ENCODE peak calls at places on chromosomes 16 and 17, in five cellular contexts. One of them, this sample, is unnamed.

GRCh38 chr17:78173025-78173715 is 4.8 kb downstream of the SYNGR2 start:
- DNase-seq in HepG2: no peak
- DNase-seq in stomach: no peak
- DNase-seq in endothelial cell of umbilical vein: no peak
- DNase-seq in esophagus muscularis mucosa: no peak
- DNase-seq in this sample: no peak

GRCh38 chr17:52106638-52107261 is 51.8 kb downstream of the CA10 start:
- DNase-seq in esophagus muscularis mucosa: no peak
- DNase-seq in stomach: peak; percentile 50
- DNase-seq in HepG2: peak; percentile 33
- DNase-seq in endothelial cell of umbilical vein: peak; percentile 15
- DNase-seq in this sample: no peak

GRCh38 chr17:17468217-17469010 is 8.4 kb upstream of the MED9 start:
- DNase-seq in esophagus muscularis mucosa: no peak
- DNase-seq in stomach: no peak
- DNase-seq in endothelial cell of umbilical vein: no peak
- DNase-seq in HepG2: no peak
- DNase-seq in this sample: no peak

GRCh38 chr17:65131946-65132345 is 5.2 kb upstream of the RGS9 start:
- DNase-seq in esophagus muscularis mucosa: no peak
- DNase-seq in HepG2: peak; percentile 57
- DNase-seq in endothelial cell of umbilical vein: no peak
- DNase-seq in stomach: no peak
- DNase-seq in this sample: no peak

GRCh38 chr16:69187387-69187890 is 475 bp downstream of the SNTB2 start:
- DNase-seq in endothelial cell of umbilical vein: peak; percentile 60
- DNase-seq in HepG2: no peak
- DNase-seq in stomach: peak; percentile 60
- DNase-seq in esophagus muscularis mucosa: no peak
- DNase-seq in this sample: peak; percentile 92

GRCh38 chr16:77231047-77231446 is 31.8 kb downstream of the SYCE1L start:
- DNase-seq in HepG2: no peak
- DNase-seq in esophagus muscularis mucosa: no peak
- DNase-seq in endothelial cell of umbilical vein: no peak
- DNase-seq in stomach: no peak
- DNase-seq in this sample: no peak

GRCh38 chr16:64629622-64630021 is 492.2 kb downstream of the CDH11 start:
- DNase-seq in esophagus muscularis mucosa: no peak
- DNase-seq in HepG2: no peak
- DNase-seq in stomach: no peak
- DNase-seq in endothelial cell of umbilical vein: no peak
- DNase-seq in this sample: no peak

GRCh38 chr16:50611332-50611934 is 63.2 kb downstream of the NKD1 start:
- DNase-seq in endothelial cell of umbilical vein: peak; percentile 58
- DNase-seq in stomach: no peak
- DNase-seq in HepG2: peak; percentile 40
- DNase-seq in esophagus muscularis mucosa: no peak
- DNase-seq in this sample: no peak

GRCh38 chr17:74288785-74289184 is 14.8 kb downstream of the DNAI2 start:
- DNase-seq in HepG2: no peak
- DNase-seq in endothelial cell of umbilical vein: no peak
- DNase-seq in esophagus muscularis mucosa: no peak
- DNase-seq in stomach: no peak
- DNase-seq in this sample: no peak

GRCh38 chr17:68955181-68955841 is at the start of gene ABCA8:
- DNase-seq in HepG2: no peak
- DNase-seq in endothelial cell of umbilical vein: peak; percentile 54
- DNase-seq in esophagus muscularis mucosa: no peak
- DNase-seq in stomach: no peak
- DNase-seq in this sample: no peak

GRCh38 chr17:75998327-75998795 is 2.3 kb upstream of the CDK3 start:
- DNase-seq in endothelial cell of umbilical vein: no peak
- DNase-seq in stomach: no peak
- DNase-seq in HepG2: peak; percentile 80
- DNase-seq in esophagus muscularis mucosa: no peak
- DNase-seq in this sample: no peak

GRCh38 chr17:73952136-73952497 is 251.4 kb upstream of the RPL38 start:
- DNase-seq in esophagus muscularis mucosa: no peak
- DNase-seq in endothelial cell of umbilical vein: no peak
- DNase-seq in HepG2: no peak
- DNase-seq in stomach: no peak
- DNase-seq in this sample: no peak

GRCh38 chr16:57471852-57472664 is 9.6 kb downstream of the POLR2C start:
- DNase-seq in stomach: no peak
- DNase-seq in esophagus muscularis mucosa: no peak
- DNase-seq in endothelial cell of umbilical vein: no peak
- DNase-seq in HepG2: peak; percentile 94
- DNase-seq in this sample: peak; percentile 72

GRCh38 chr17:43713494-43714162 is 45.0 kb downstream of the SOST start:
- DNase-seq in stomach: no peak
- DNase-seq in esophagus muscularis mucosa: no peak
- DNase-seq in HepG2: no peak
- DNase-seq in endothelial cell of umbilical vein: peak; percentile 21
- DNase-seq in this sample: peak; percentile 79

GRCh38 chr17:1060991-1061390 is 64.1 kb downstream of the TIMM22 start:
- DNase-seq in stomach: peak; percentile 87
- DNase-seq in endothelial cell of umbilical vein: peak; percentile 93
- DNase-seq in HepG2: no peak
- DNase-seq in esophagus muscularis mucosa: no peak
- DNase-seq in this sample: no peak

GRCh38 chr16:85396879-85397871 is 215.9 kb upstream of the GSE1 start:
- DNase-seq in HepG2: peak; percentile 49
- DNase-seq in stomach: no peak
- DNase-seq in esophagus muscularis mucosa: no peak
- DNase-seq in endothelial cell of umbilical vein: no peak
- DNase-seq in this sample: peak; percentile 66

GRCh38 chr17:32496348-32497078 is 9.7 kb downstream of the CDK5R1 start:
- DNase-seq in HepG2: no peak
- DNase-seq in esophagus muscularis mucosa: no peak
- DNase-seq in stomach: no peak
- DNase-seq in endothelial cell of umbilical vein: no peak
- DNase-seq in this sample: no peak

GRCh38 chr17:60645918-60646523 is 31.6 kb upstream of the BCAS3 start:
- DNase-seq in endothelial cell of umbilical vein: no peak
- DNase-seq in stomach: no peak
- DNase-seq in HepG2: no peak
- DNase-seq in esophagus muscularis mucosa: no peak
- DNase-seq in this sample: no peak

GRCh38 chr17:52477824-52478614 is 319.5 kb upstream of the CA10 start:
- DNase-seq in endothelial cell of umbilical vein: no peak
- DNase-seq in HepG2: no peak
- DNase-seq in esophagus muscularis mucosa: no peak
- DNase-seq in stomach: no peak
- DNase-seq in this sample: no peak

GRCh38 chr17:42891539-42892152 is 9.0 kb upstream of the G6PC1 start:
- DNase-seq in esophagus muscularis mucosa: peak; percentile 94
- DNase-seq in endothelial cell of umbilical vein: no peak
- DNase-seq in HepG2: peak; percentile 63
- DNase-seq in stomach: peak; percentile 56
- DNase-seq in this sample: no peak

GRCh38 chr17:79970576-79971068 is 65.0 kb downstream of the TBC1D16 start:
- DNase-seq in endothelial cell of umbilical vein: no peak
- DNase-seq in HepG2: peak; percentile 77
- DNase-seq in stomach: peak; percentile 57
- DNase-seq in esophagus muscularis mucosa: no peak
- DNase-seq in this sample: no peak

GRCh38 chr16:56847173-56847948 is 17.6 kb upstream of the SLC12A3 start:
- DNase-seq in esophagus muscularis mucosa: no peak
- DNase-seq in stomach: no peak
- DNase-seq in HepG2: no peak
- DNase-seq in endothelial cell of umbilical vein: no peak
- DNase-seq in this sample: peak; percentile 77

GRCh38 chr17:38510424-38511125 is 82.3 kb downstream of the ARHGAP23 start:
- DNase-seq in endothelial cell of umbilical vein: no peak
- DNase-seq in esophagus muscularis mucosa: no peak
- DNase-seq in HepG2: peak; percentile 39
- DNase-seq in stomach: peak; percentile 38
- DNase-seq in this sample: no peak

GRCh38 chr16:27445502-27446175 is 43.7 kb downstream of the IL21R start:
- DNase-seq in stomach: no peak
- DNase-seq in HepG2: no peak
- DNase-seq in esophagus muscularis mucosa: no peak
- DNase-seq in endothelial cell of umbilical vein: no peak
- DNase-seq in this sample: peak; percentile 67

GRCh38 chr17:72927146-72927545 is 165.3 kb downstream of the SLC39A11 start:
- DNase-seq in endothelial cell of umbilical vein: no peak
- DNase-seq in esophagus muscularis mucosa: no peak
- DNase-seq in stomach: no peak
- DNase-seq in HepG2: no peak
- DNase-seq in this sample: no peak

GRCh38 chr17:63647065-63647725 is 25.0 kb downstream of the MAP3K3 start:
- DNase-seq in HepG2: no peak
- DNase-seq in endothelial cell of umbilical vein: no peak
- DNase-seq in esophagus muscularis mucosa: no peak
- DNase-seq in stomach: no peak
- DNase-seq in this sample: no peak

GRCh38 chr17:3511841-3512511 is 36.2 kb downstream of the ASPA start:
- DNase-seq in HepG2: no peak
- DNase-seq in stomach: no peak
- DNase-seq in esophagus muscularis mucosa: no peak
- DNase-seq in endothelial cell of umbilical vein: no peak
- DNase-seq in this sample: no peak

GRCh38 chr16:9409753-9410493 is 318.5 kb downstream of the HAPSTR1 start:
- DNase-seq in esophagus muscularis mucosa: no peak
- DNase-seq in stomach: no peak
- DNase-seq in HepG2: no peak
- DNase-seq in endothelial cell of umbilical vein: no peak
- DNase-seq in this sample: no peak

GRCh38 chr16:9404811-9405210 is 313.4 kb downstream of the HAPSTR1 start:
- DNase-seq in esophagus muscularis mucosa: no peak
- DNase-seq in stomach: no peak
- DNase-seq in HepG2: no peak
- DNase-seq in endothelial cell of umbilical vein: no peak
- DNase-seq in this sample: no peak

GRCh38 chr16:9407206-9407758 is 315.8 kb downstream of the HAPSTR1 start:
- DNase-seq in HepG2: no peak
- DNase-seq in stomach: no peak
- DNase-seq in endothelial cell of umbilical vein: no peak
- DNase-seq in esophagus muscularis mucosa: no peak
- DNase-seq in this sample: no peak

GRCh38 chr16:9406039-9406438 is 314.6 kb downstream of the HAPSTR1 start:
- DNase-seq in endothelial cell of umbilical vein: no peak
- DNase-seq in HepG2: no peak
- DNase-seq in esophagus muscularis mucosa: no peak
- DNase-seq in stomach: no peak
- DNase-seq in this sample: no peak

DNA sequence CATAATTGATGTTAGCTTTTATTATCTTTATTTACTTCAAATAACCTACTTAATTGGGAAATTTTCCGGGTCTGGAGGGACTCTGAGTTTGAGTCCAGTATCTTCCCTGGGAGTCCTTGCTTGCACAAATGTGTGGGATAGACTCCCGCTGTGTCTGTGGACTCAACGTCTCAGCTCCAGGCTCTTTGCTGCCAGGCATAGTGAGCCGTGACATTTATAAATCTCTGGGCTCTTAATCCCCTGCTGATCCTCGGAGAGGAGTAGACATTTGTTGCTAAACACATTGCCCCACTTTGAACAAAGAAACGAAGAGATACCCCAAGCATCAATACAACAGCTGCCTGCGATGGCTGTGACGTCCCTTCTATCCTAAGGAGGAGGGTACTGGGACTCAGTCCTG is 316.9 kb downstream of the HAPSTR1 start:
- DNase-seq in stomach: no peak
- DNase-seq in HepG2: no peak
- DNase-seq in esophagus muscularis mucosa: no peak
- DNase-seq in endothelial cell of umbilical vein: no peak
- DNase-seq in this sample: no peak
- H3K9me3 ChIP-seq in stomach: no peaks in the 10 kb centered on the region
- H3K9me3 ChIP-seq in HepG2: no peaks in the 10 kb centered on the region
- H3K9me3 ChIP-seq in esophagus muscularis mucosa: no peaks in the 10 kb centered on the region
- H3K9me3 ChIP-seq in endothelial cell of umbilical vein: no peaks in the 10 kb centered on the region
- H3K9me3 ChIP-seq in this sample: no peaks in the 10 kb centered on the region

DNA sequence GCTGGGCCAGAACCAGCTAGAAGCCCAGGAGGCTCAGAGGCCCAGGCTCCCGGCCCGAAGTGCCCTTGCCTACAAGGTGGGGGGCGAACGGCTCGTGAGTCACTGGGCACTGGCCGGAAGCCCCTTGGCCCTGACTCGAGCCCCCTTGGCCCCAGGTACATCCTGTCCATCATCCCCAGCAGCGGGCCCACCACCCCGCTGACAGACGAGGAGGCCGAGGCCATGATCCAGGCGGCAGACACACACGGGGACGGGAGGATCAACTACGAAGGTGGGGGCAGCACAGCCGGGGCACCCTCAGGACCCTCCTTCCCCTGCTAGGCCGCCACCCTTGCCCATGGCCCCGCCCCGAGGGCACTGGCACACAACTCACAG is 15.8 kb upstream of the AATK start:
- DNase-seq in esophagus muscularis mucosa: no peak
- DNase-seq in HepG2: no peak
- DNase-seq in endothelial cell of umbilical vein: no peak
- DNase-seq in stomach: no peak
- DNase-seq in this sample: no peak
- TF ChIP-seq POLR2AphosphoS5 in esophagus muscularis mucosa: no peak
- TF ChIP-seq POLR2AphosphoS5 in HepG2: no peak
- TF ChIP-seq POLR2AphosphoS5 in endothelial cell of umbilical vein: no peak
- TF ChIP-seq POLR2AphosphoS5 in stomach: no peak
- TF ChIP-seq POLR2AphosphoS5 in this sample: no peak

GRCh38 chr17:29905086-29905878 is 24.7 kb downstream of the SSH2 start:
- DNase-seq in endothelial cell of umbilical vein: no peak
- DNase-seq in stomach: no peak
- DNase-seq in esophagus muscularis mucosa: no peak
- DNase-seq in HepG2: no peak
- DNase-seq in this sample: no peak

GRCh38 chr17:29911641-29912177 is 18.3 kb downstream of the SSH2 start:
- DNase-seq in HepG2: no peak
- DNase-seq in endothelial cell of umbilical vein: no peak
- DNase-seq in stomach: no peak
- DNase-seq in esophagus muscularis mucosa: no peak
- DNase-seq in this sample: no peak

GRCh38 chr17:29906969-29907368 is 23.1 kb downstream of the SSH2 start:
- DNase-seq in HepG2: no peak
- DNase-seq in endothelial cell of umbilical vein: no peak
- DNase-seq in stomach: no peak
- DNase-seq in esophagus muscularis mucosa: no peak
- DNase-seq in this sample: no peak

GRCh38 chr17:29909604-29910003 is 20.4 kb downstream of the SSH2 start:
- DNase-seq in endothelial cell of umbilical vein: no peak
- DNase-seq in HepG2: no peak
- DNase-seq in esophagus muscularis mucosa: no peak
- DNase-seq in stomach: no peak
- DNase-seq in this sample: no peak

DNA sequence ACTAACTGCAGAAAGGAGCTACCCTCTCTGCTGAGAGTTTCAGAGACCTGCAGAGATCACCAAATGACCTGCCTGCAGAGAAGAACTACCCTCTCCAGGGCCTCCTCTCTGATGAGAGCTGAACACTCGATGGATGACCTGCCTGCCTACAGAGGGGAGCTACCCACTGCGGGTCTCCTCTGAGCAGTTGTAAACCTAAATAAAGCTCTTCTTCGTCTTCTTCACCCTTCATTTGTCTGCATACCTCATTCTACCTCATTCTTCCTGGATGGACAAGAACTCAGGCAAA is 24.2 kb downstream of the SSH2 start:
- DNase-seq in stomach: no peak
- DNase-seq in endothelial cell of umbilical vein: no peak
- DNase-seq in HepG2: no peak
- DNase-seq in esophagus muscularis mucosa: no peak
- DNase-seq in this sample: no peak
- H3K9me3 ChIP-seq in stomach: no peaks in the 10 kb centered on the region
- H3K9me3 ChIP-seq in endothelial cell of umbilical vein: no peaks in the 10 kb centered on the region
- H3K9me3 ChIP-seq in HepG2: no peaks in the 10 kb centered on the region
- H3K9me3 ChIP-seq in esophagus muscularis mucosa: no peaks in the 10 kb centered on the region
- H3K9me3 ChIP-seq in this sample: no peaks in the 10 kb centered on the region

GRCh38 chr17:82228842-82229685 is at the start of gene SLC16A3:
- DNase-seq in stomach: peak; percentile 76
- DNase-seq in esophagus muscularis mucosa: peak; percentile 89
- DNase-seq in HepG2: no peak
- DNase-seq in endothelial cell of umbilical vein: peak; percentile 51
- DNase-seq in this sample: peak; percentile 95
- TF ChIP-seq POLR2AphosphoS5 in stomach: peak; percentile 77
- TF ChIP-seq POLR2AphosphoS5 in esophagus muscularis mucosa: peak; percentile 63
- TF ChIP-seq POLR2AphosphoS5 in HepG2: peak; percentile 91
- TF ChIP-seq POLR2AphosphoS5 in endothelial cell of umbilical vein: peak; percentile 100
- TF ChIP-seq POLR2AphosphoS5 in this sample: peak; percentile 72

This sample was measured in spleen.